ENCODE peak calls at places on chromosome 1, in ten cellular contexts. L, X, C, F, S, W, H, G, E and J are unnamed samples.
A peak's percentile ranks its signal among the peaks of the same experiment; 100 is the strongest.

GRCh38 chr1:54142146-54142900 is 10.5 kb downstream of the CDCP2 start:
- DNase-seq in E (no peak), W (no peak), L (no peak), X (no peak), G (no peak), C (no peak), S (no peak), F (no peak), H (no peak), J (no peak)

GRCh38 chr1:231240531-231240882 is 505 bp upstream of the GNPAT start:
- DNase-seq in G (no peak), F (no peak), S (no peak), W (no peak), E (no peak), H (no peak), X (no peak), C (no peak), L (no peak), J (no peak)

GRCh38 chr1:169928438-169929209 is 34.9 kb upstream of the SCYL3 start:
- DNase-seq in F (peak; percentile 22), E (no peak), G (no peak), X (no peak), S (no peak), W (no peak), C (peak; percentile 82), L (peak; percentile 60), H (no peak), J (no peak)

GRCh38 chr1:246221390-246222240 is 285.5 kb downstream of the SMYD3 start:
- DNase-seq in F (no peak), X (no peak), H (no peak), L (no peak), C (no peak), E (no peak), G (no peak), W (no peak), S (no peak), J (no peak)

GRCh38 chr1:111101854-111102642 is 37.8 kb downstream of the DRAM2 start:
- DNase-seq in G (no peak), H (no peak), W (no peak), X (no peak), S (peak; percentile 72), F (no peak), E (no peak), C (no peak), L (peak; percentile 7), J (no peak)

GRCh38 chr1:229310833-229311232 is 32.0 kb downstream of the CCSAP start:
- DNase-seq in F (no peak), E (no peak), G (no peak), C (no peak), L (no peak), S (no peak), H (no peak), W (no peak), X (no peak), J (no peak)

GRCh38 chr1:86277909-86278308 is 118.2 kb downstream of the ODF2L start:
- DNase-seq in G (no peak), E (no peak), C (no peak), S (no peak), H (no peak), F (no peak), X (no peak), L (no peak), W (no peak), J (no peak)

GRCh38 chr1:1626207-1627141 is 5.5 kb upstream of the MMP23B start:
- DNase-seq in E (peak; percentile 27), C (no peak), G (no peak), F (no peak), S (peak; percentile 30), H (no peak), W (no peak), L (no peak), X (no peak), J (peak; percentile 13)

GRCh38 chr1:231613419-231614349 is 12.9 kb upstream of the DISC1 start:
- DNase-seq in L (no peak), E (no peak), G (no peak), X (no peak), F (no peak), C (peak; percentile 54), W (no peak), H (no peak), S (no peak), J (no peak)

GRCh38 chr1:80054129-80054528 is 1047.6 kb upstream of the ADGRL4 start:
- DNase-seq in F (no peak), H (no peak), S (no peak), C (no peak), E (no peak), X (no peak), L (peak; percentile 68), W (no peak), G (no peak), J (no peak)

GRCh38 chr1:67514786-67515185 is 84.6 kb upstream of the SERBP1 start:
- DNase-seq in X (no peak), L (no peak), S (no peak), W (no peak), H (no peak), F (no peak), C (no peak), G (no peak), E (no peak), J (no peak)